ENCODE peak calls at places on chromosomes 11 and 22, in eight cellular contexts. R is Peyer's patch, P is breast epithelium, T is spleen, D is body of pancreas, V is thyroid gland, F is IMR-90, M is heart left ventricle. J is an unnamed sample.

GRCh38 chr11:126310229-126310991 is 6.5 kb downstream of the DCPS start:
- DNase-seq in M (peak), D (peak), V (peak), R (peak), P (peak), T (peak), F (peak), J (peak)

GRCh38 chr22:44074286-44074984 is 50.3 kb downstream of the PARVB start:
- DNase-seq in F (no peak), R (no peak), M (no peak), T (no peak), P (no peak), V (no peak), D (no peak), J (no peak)

GRCh38 chr11:128848815-128849455 is 18.2 kb downstream of the KCNJ1 start:
- DNase-seq in V (no peak), D (peak), F (peak), T (peak), R (no peak), M (peak), P (no peak), J (peak)

GRCh38 chr11:1520987-1521349 is 34.4 kb upstream of the MOB2 start:
- DNase-seq in T (no peak), M (peak), V (no peak), R (no peak), F (no peak), D (no peak), P (no peak), J (no peak)

GRCh38 chr11:2870460-2870859 is 15.1 kb downstream of the CDKN1C start:
- DNase-seq in T (no peak), R (no peak), F (no peak), V (no peak), D (no peak), P (no peak), M (no peak), J (no peak)

GRCh38 chr22:48566741-48567140 is 1260.9 kb downstream of the BRD1 start:
- DNase-seq in F (no peak), R (no peak), P (no peak), T (no peak), M (peak), V (no peak), D (no peak), J (no peak)

GRCh38 chr22:49827853-49828598 is at the start of gene BRD1:
- DNase-seq in F (peak), R (peak), P (no peak), M (peak), T (peak), V (peak), D (peak), J (peak)

GRCh38 chr22:19810381-19811141 is 44.1 kb downstream of the GNB1L start:
- DNase-seq in F (peak), D (peak), M (no peak), R (peak), T (peak), V (peak), P (no peak), J (no peak)

GRCh38 chr11:35204614-35205013 is 65.6 kb downstream of the CD44 start:
- DNase-seq in P (no peak), T (no peak), R (no peak), V (no peak), M (no peak), D (no peak), F (no peak), J (no peak)
- TF ChIP-seq POLR2A in P (no peak), T (no peak), R (no peak), V (no peak), M (no peak), D (no peak), F (no peak), J (no peak)

GRCh38 chr11:120471131-120471530 is 40.4 kb upstream of the GRIK4 start:
- DNase-seq in F (peak), P (no peak), D (no peak), R (no peak), T (no peak), V (no peak), M (no peak), J (no peak)
- TF ChIP-seq POLR2A in F (no peak), P (no peak), D (no peak), R (no peak), T (no peak), V (no peak), M (no peak), J (no peak)

GRCh38 chr11:123173040-123173855 is 21.8 kb downstream of the CLMP start:
- DNase-seq in R (no peak), F (peak), T (no peak), M (no peak), D (no peak), P (no peak), V (no peak), J (no peak)

GRCh38 chr11:123170929-123171328 is 24.1 kb downstream of the CLMP start:
- DNase-seq in M (no peak), T (no peak), V (no peak), R (no peak), D (no peak), P (no peak), F (no peak), J (no peak)

GRCh38 chr11:123176785-123177184 is 18.3 kb downstream of the CLMP start:
- DNase-seq in R (no peak), F (no peak), M (no peak), D (no peak), P (no peak), T (no peak), V (no peak), J (no peak)

GRCh38 chr11:123174196-123175183 is 20.6 kb downstream of the CLMP start:
- DNase-seq in M (peak), F (peak), V (peak), P (peak), T (no peak), R (no peak), D (no peak), J (peak)

GRCh38 chr11:123173856-123174186 is 21.2 kb downstream of the CLMP start:
- DNase-seq in D (no peak), R (no peak), F (no peak), P (no peak), M (no peak), V (no peak), T (no peak), J (no peak)
- TF ChIP-seq POLR2A in D (no peak), R (no peak), F (peak), P (no peak), M (no peak), V (no peak), T (no peak), J (no peak)

GRCh38 chr22:39241632-39242388 is 3.0 kb downstream of the PDGFB start:
- DNase-seq in R (no peak), T (no peak), D (peak), V (no peak), F (no peak), P (no peak), M (no peak), J (no peak)
- TF ChIP-seq POLR2A in R (no peak), T (no peak), D (no peak), V (no peak), F (no peak), P (no peak), M (no peak), J (no peak)

GRCh38 chr11:111264646-111265045 is 19.1 kb downstream of the POU2AF2 start:
- DNase-seq in V (no peak), R (no peak), F (no peak), P (no peak), M (no peak), D (no peak), T (no peak), J (no peak)

GRCh38 chr11:111259871-111260270 is 14.3 kb downstream of the POU2AF2 start:
- DNase-seq in T (no peak), D (no peak), R (no peak), P (no peak), F (peak), V (no peak), M (no peak), J (no peak)

GRCh38 chr11:111260761-111261160 is 15.2 kb downstream of the POU2AF2 start:
- DNase-seq in F (no peak), P (no peak), D (no peak), M (no peak), T (no peak), V (no peak), R (no peak), J (no peak)

GRCh38 chr11:111269146-111269868 is 23.8 kb downstream of the POU2AF2 start:
- DNase-seq in P (no peak), V (no peak), T (no peak), M (no peak), F (no peak), R (no peak), D (no peak), J (no peak)

DNA sequence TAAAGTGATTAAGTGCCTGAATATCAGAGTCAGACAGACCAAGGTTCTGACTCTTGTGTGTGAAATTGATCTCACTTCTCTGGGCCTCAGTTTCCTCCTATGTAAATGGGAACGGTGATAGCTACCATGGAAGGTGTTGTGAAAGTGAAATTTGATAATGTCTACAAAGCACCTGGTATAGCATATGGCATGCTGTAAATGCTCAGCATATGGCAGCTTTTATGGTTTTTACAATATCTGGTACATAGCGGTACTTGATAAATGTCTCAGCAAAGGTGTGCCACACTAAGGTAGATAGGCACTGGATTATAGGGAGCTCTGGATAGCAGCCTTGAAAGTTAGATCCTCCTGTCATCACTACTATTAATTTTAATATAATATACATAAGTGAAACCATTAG is 19.9 kb downstream of the POU2AF2 start:
- DNase-seq in D (no peak), M (no peak), T (no peak), F (no peak), V (no peak), R (no peak), P (no peak), J (no peak)
- TF ChIP-seq POLR2A in D (no peak), M (no peak), T (no peak), F (no peak), V (no peak), R (no peak), P (no peak), J (no peak)

DNA sequence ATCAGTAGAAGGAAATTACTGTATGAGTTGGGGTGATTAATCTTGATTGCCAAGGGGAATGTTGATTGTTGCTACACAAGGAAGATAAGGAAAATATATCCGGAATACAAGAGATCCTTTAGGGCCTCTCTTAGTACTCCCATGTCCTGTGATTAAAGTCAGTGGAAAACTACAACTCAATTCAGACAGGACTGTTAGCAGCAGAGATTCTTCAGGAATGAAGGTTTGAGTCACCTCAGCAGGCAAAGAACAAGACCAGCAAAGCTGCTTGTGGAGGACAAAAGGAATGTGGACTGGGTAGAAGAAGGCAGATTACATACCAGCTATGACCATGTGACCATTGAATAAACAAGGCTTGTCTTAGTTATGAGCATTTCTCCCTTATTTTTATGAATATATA is 478.2 kb downstream of the BUD13 start:
- DNase-seq in R (no peak), D (no peak), M (no peak), P (no peak), F (peak), T (no peak), V (no peak), J (no peak)
- TF ChIP-seq POLR2A in R (no peak), D (no peak), M (no peak), P (no peak), F (no peak), T (no peak), V (no peak), J (no peak)

GRCh38 chr22:36409911-36410756 is 22.4 kb upstream of the MYH9 start:
- DNase-seq in M (peak), F (no peak), R (peak), P (peak), T (peak), D (peak), V (peak), J (peak)
- TF ChIP-seq POLR2A in M (peak), F (no peak), R (peak), P (peak), T (no peak), D (peak), V (peak), J (peak)

DNA sequence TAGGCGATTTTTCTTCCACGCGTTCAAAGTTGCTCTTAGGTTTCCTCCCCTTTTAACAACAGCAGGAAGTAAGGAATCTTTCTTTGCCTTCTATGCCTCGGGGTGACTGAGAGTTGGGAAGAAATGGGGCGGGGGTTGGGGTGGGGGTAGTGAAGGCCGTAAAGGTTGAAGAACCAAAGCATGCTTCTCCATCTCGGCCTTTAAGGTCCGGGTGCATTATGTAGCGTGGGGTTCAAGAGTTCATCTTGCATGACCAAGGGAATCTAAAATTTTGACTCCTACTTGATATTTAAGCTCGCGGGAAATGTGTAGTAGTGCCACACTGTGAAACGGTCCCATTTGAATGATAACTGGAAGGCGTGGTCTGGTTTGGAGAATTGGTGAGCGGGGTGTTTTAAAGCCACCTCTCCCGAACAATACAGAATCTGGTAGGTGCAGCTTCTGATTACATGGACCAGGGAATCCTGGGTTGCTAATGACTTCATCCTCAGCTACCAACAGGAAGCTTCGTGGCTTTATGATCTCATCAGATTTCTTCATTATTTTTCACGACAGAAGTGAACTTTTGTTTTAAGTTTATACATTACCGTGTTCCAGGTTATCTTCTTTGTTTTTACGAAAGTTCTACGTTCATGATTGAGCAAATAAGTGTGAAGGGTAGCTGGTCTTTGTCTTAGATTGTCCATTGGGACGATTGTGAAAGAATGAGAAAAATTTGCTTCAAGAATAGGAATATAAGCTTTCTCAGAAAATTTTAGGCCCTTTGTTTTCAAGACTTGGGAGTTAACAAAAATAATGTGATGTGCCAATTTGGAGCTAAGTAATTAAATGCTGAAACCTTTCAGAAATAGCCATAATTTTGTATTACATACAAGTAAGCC is 1.6 kb downstream of the QSER1 start:
- DNase-seq in F (peak), P (peak), V (peak), M (no peak), D (peak), T (no peak), R (no peak), J (peak)
- TF ChIP-seq POLR2A in F (peak), P (no peak), V (no peak), M (peak), D (peak), T (no peak), R (no peak), J (peak)

GRCh38 chr11:74226907-74227306 is 55.8 kb downstream of the PPME1 start:
- DNase-seq in M (no peak), V (peak), R (no peak), D (no peak), P (no peak), F (no peak), T (no peak), J (no peak)
- TF ChIP-seq POLR2A in M (no peak), V (no peak), R (no peak), D (no peak), P (no peak), F (no peak), T (no peak), J (no peak)